ENCODE peak calls at places on chromosomes 1 and 21, in seven cellular contexts. N, W, I, S, K, C and Z are unnamed samples.

GRCh38 chr1:47616036-47616435 is 178.2 kb downstream of the FOXD2 start:
- DNase-seq in W (no peak), N (no peak), C (no peak), I (no peak), K (no peak), S (no peak), Z (no peak)

GRCh38 chr1:234585333-234586055 is 24.5 kb downstream of the IRF2BP2 start:
- DNase-seq in K (no peak), C (no peak), S (no peak), W (no peak), I (no peak), N (no peak), Z (no peak)

GRCh38 chr21:29121759-29122158 is 8.7 kb upstream of the MAP3K7CL start:
- DNase-seq in K (no peak), S (no peak), C (no peak), I (no peak), W (no peak), N (no peak), Z (no peak)

GRCh38 chr1:56837244-56837926 is 17.2 kb upstream of the C8A start:
- DNase-seq in N (no peak), S (no peak), K (no peak), W (no peak), I (no peak), C (no peak), Z (no peak)

GRCh38 chr1:43936470-43937151 is 3.0 kb downstream of the ARTN start:
- DNase-seq in C (no peak), K (no peak), W (peak), I (no peak), N (no peak), S (no peak), Z (peak)

GRCh38 chr1:240149488-240150094 is 57.9 kb downstream of the FMN2 start:
- DNase-seq in N (no peak), S (no peak), W (no peak), C (no peak), I (no peak), K (peak), Z (peak)

GRCh38 chr1:239185245-239185619 is 201.1 kb upstream of the CHRM3 start:
- DNase-seq in W (no peak), C (no peak), I (no peak), K (no peak), S (no peak), N (no peak), Z (no peak)

GRCh38 chr1:233844275-233844674 is 60.2 kb upstream of the SLC35F3 start:
- DNase-seq in K (no peak), C (no peak), I (no peak), W (no peak), S (no peak), N (no peak), Z (no peak)

GRCh38 chr1:172638885-172639831 is 19.7 kb upstream of the FASLG start:
- DNase-seq in K (peak), I (no peak), N (no peak), C (peak), S (no peak), W (no peak), Z (no peak)

GRCh38 chr1:88985033-88985432 is 7.4 kb downstream of the KYAT3 start:
- DNase-seq in W (peak), S (peak), C (peak), K (peak), I (no peak), N (peak), Z (no peak)

GRCh38 chr1:97820470-97821188 is 100.2 kb downstream of the DPYD start:
- DNase-seq in K (no peak), I (no peak), N (no peak), W (no peak), C (peak), S (no peak), Z (peak)

GRCh38 chr1:94804442-94804837 is 15.7 kb upstream of the SLC44A3 start:
- DNase-seq in W (no peak), N (no peak), K (no peak), I (no peak), S (no peak), C (no peak), Z (peak)

GRCh38 chr1:168341576-168341975 is 60.9 kb downstream of the TBX19 start:
- DNase-seq in K (no peak), C (no peak), S (no peak), W (no peak), I (no peak), N (no peak), Z (no peak)

GRCh38 chr1:7899741-7900140 is 40.9 kb downstream of the TNFRSF9 start:
- DNase-seq in S (no peak), K (no peak), C (no peak), W (no peak), N (no peak), I (no peak), Z (no peak)

GRCh38 chr1:204377800-204378608 is 18.3 kb upstream of the PLEKHA6 start:
- DNase-seq in I (no peak), K (peak), C (no peak), N (no peak), S (peak), W (peak), Z (no peak)

GRCh38 chr1:160144921-160145320 is 6.5 kb upstream of the ATP1A4 start:
- DNase-seq in K (no peak), N (no peak), I (no peak), S (no peak), W (no peak), C (no peak), Z (no peak)

GRCh38 chr1:210252621-210253041 is 20.0 kb downstream of the SERTAD4 start:
- DNase-seq in I (no peak), N (no peak), S (peak), C (no peak), K (no peak), W (peak), Z (no peak)

GRCh38 chr1:176795929-176796328 is 333.0 kb downstream of the PAPPA2 start:
- DNase-seq in C (no peak), W (no peak), N (no peak), K (no peak), S (no peak), I (no peak), Z (no peak)

GRCh38 chr1:66012076-66012769 is 219.5 kb downstream of the PDE4B start:
- DNase-seq in S (no peak), I (no peak), N (no peak), W (no peak), C (no peak), K (no peak), Z (no peak)

GRCh38 chr1:113975211-113975895 is 3.9 kb upstream of the OLFML3 start:
- DNase-seq in C (no peak), W (no peak), S (no peak), I (no peak), K (no peak), N (no peak), Z (no peak)

GRCh38 chr1:160579216-160579701 is at the start of gene CD84:
- DNase-seq in N (no peak), S (no peak), C (no peak), W (no peak), I (no peak), K (no peak), Z (peak)

GRCh38 chr1:37574834-37575479 is 18.2 kb downstream of the DNALI1 start:
- DNase-seq in S (no peak), N (no peak), C (no peak), I (no peak), W (no peak), K (no peak), Z (no peak)

GRCh38 chr1:109786531-109787021 is 22.9 kb upstream of the EPS8L3 start:
- DNase-seq in K (peak), S (no peak), N (peak), I (no peak), W (no peak), C (no peak), Z (no peak)
- TF ChIP-seq POLR2A in K (no peak), S (no peak), N (no peak), I (no peak), W (no peak), C (no peak), Z (no peak)

GRCh38 chr1:3116150-3116510 is 47.1 kb downstream of the PRDM16 start:
- DNase-seq in N (no peak), K (no peak), S (no peak), W (no peak), C (no peak), I (no peak), Z (no peak)
- TF ChIP-seq POLR2A in N (no peak), K (no peak), S (no peak), W (no peak), C (no peak), I (no peak), Z (no peak)

GRCh38 chr1:70205437-70206118 is at the start of gene LRRC40:
- DNase-seq in C (peak), W (peak), I (peak), N (peak), S (peak), K (peak), Z (peak)
- TF ChIP-seq POLR2A in C (peak), W (peak), I (peak), N (peak), S (no peak), K (peak), Z (peak)

GRCh38 chr21:33554236-33554981 is 11.6 kb downstream of the SON start:
- DNase-seq in C (no peak), I (no peak), W (no peak), S (no peak), N (no peak), K (no peak), Z (no peak)
- TF ChIP-seq POLR2A in C (no peak), I (no peak), W (no peak), S (no peak), N (no peak), K (no peak), Z (no peak)

GRCh38 chr1:212234431-212235298 is 50.5 kb upstream of the PPP2R5A start:
- DNase-seq in S (peak), I (peak), W (peak), K (peak), C (peak), N (no peak), Z (no peak)

GRCh38 chr1:212235848-212236247 is 49.4 kb upstream of the PPP2R5A start:
- DNase-seq in K (no peak), I (no peak), W (no peak), S (no peak), C (no peak), N (no peak), Z (no peak)

GRCh38 chr1:212236664-212237220 is 48.5 kb upstream of the PPP2R5A start:
- DNase-seq in K (no peak), N (no peak), S (no peak), W (no peak), C (no peak), I (no peak), Z (no peak)

GRCh38 chr1:212238552-212238951 is 46.7 kb upstream of the PPP2R5A start:
- DNase-seq in C (no peak), K (no peak), W (peak), N (no peak), S (no peak), I (no peak), Z (no peak)

DNA sequence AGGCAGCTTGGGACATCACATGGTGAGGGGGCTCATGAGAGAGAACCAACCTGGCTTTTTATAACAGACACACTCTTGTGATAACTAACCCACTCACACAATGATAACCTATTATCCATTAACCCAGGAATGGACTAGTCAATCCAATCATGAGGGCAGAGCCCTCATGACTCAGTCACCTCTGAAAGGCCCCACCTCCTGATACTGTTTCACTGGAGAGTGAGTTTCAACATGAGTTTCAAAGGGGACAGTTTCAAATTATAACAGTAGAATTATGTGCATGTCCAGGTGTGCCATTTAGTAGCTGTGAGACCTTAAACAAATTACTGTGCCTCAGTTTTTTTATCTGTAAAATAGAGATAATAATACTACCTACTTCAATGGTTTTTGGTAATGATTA is 47.6 kb upstream of the PPP2R5A start:
- DNase-seq in W (peak), N (no peak), C (peak), S (no peak), I (no peak), K (peak), Z (no peak)
- TF ChIP-seq POLR2A in W (no peak), N (no peak), C (no peak), S (no peak), I (no peak), K (no peak), Z (no peak)